ENCODE peak calls at places on chromosomes 13 and 19, in nine cellular contexts. One of them, this sample, is unnamed.

GRCh38 chr13:77172650-77173049 is 145.7 kb upstream of the FBXL3 start:
- DNase-seq in K562: no peak
- DNase-seq in HL-60: no peak
- DNase-seq in gastrocnemius medialis: no peak
- DNase-seq in GM23248: no peak
- DNase-seq in hepatocyte: no peak
- DNase-seq in right atrium auricular region: no peak
- DNase-seq in A673: no peak
- DNase-seq in uterus: no peak
- DNase-seq in this sample: no peak

GRCh38 chr19:44356383-44357111 is at the start of gene ZNF112:
- DNase-seq in right atrium auricular region: peak; percentile 82
- DNase-seq in HL-60: no peak
- DNase-seq in hepatocyte: peak; percentile 93
- DNase-seq in GM23248: peak; percentile 91
- DNase-seq in K562: peak; percentile 51
- DNase-seq in gastrocnemius medialis: peak; percentile 85
- DNase-seq in uterus: peak; percentile 83
- DNase-seq in A673: peak; percentile 97
- DNase-seq in this sample: peak; percentile 93

GRCh38 chr13:34667356-34668218 is 274.5 kb upstream of the NBEA start:
- DNase-seq in hepatocyte: no peak
- DNase-seq in A673: no peak
- DNase-seq in uterus: peak; percentile 36
- DNase-seq in HL-60: no peak
- DNase-seq in gastrocnemius medialis: no peak
- DNase-seq in GM23248: no peak
- DNase-seq in right atrium auricular region: no peak
- DNase-seq in K562: no peak
- DNase-seq in this sample: no peak

GRCh38 chr19:6540918-6541689 is 10.3 kb downstream of the TNFSF9 start:
- DNase-seq in K562: no peak
- DNase-seq in HL-60: no peak
- DNase-seq in gastrocnemius medialis: no peak
- DNase-seq in GM23248: peak; percentile 50
- DNase-seq in A673: no peak
- DNase-seq in right atrium auricular region: no peak
- DNase-seq in uterus: no peak
- DNase-seq in hepatocyte: no peak
- DNase-seq in this sample: no peak

GRCh38 chr13:51797664-51798488 is 6.1 kb downstream of the DHRS12 start:
- DNase-seq in GM23248: peak; percentile 56
- DNase-seq in gastrocnemius medialis: no peak
- DNase-seq in K562: no peak
- DNase-seq in uterus: peak; percentile 47
- DNase-seq in HL-60: no peak
- DNase-seq in hepatocyte: peak; percentile 85
- DNase-seq in right atrium auricular region: no peak
- DNase-seq in A673: peak; percentile 63
- DNase-seq in this sample: peak; percentile 64

GRCh38 chr19:42926781-42927180 is 9.1 kb upstream of the PSG6 start:
- DNase-seq in gastrocnemius medialis: no peak
- DNase-seq in HL-60: no peak
- DNase-seq in A673: no peak
- DNase-seq in hepatocyte: no peak
- DNase-seq in uterus: no peak
- DNase-seq in right atrium auricular region: peak; percentile 51
- DNase-seq in K562: no peak
- DNase-seq in GM23248: no peak
- DNase-seq in this sample: no peak

GRCh38 chr19:42294471-42295137 is 7.3 kb upstream of the PRR19 start:
- DNase-seq in hepatocyte: no peak
- DNase-seq in right atrium auricular region: no peak
- DNase-seq in K562: no peak
- DNase-seq in A673: no peak
- DNase-seq in uterus: no peak
- DNase-seq in gastrocnemius medialis: no peak
- DNase-seq in HL-60: no peak
- DNase-seq in GM23248: no peak
- DNase-seq in this sample: no peak

GRCh38 chr13:40272776-40273139 is 393.7 kb downstream of the FOXO1 start:
- DNase-seq in GM23248: peak; percentile 56
- DNase-seq in right atrium auricular region: no peak
- DNase-seq in A673: no peak
- DNase-seq in HL-60: no peak
- DNase-seq in hepatocyte: no peak
- DNase-seq in uterus: no peak
- DNase-seq in gastrocnemius medialis: no peak
- DNase-seq in K562: no peak
- DNase-seq in this sample: peak; percentile 33

GRCh38 chr13:96968027-96968426 is 26.2 kb downstream of the OXGR1 start:
- DNase-seq in HL-60: no peak
- DNase-seq in hepatocyte: no peak
- DNase-seq in GM23248: no peak
- DNase-seq in K562: no peak
- DNase-seq in right atrium auricular region: no peak
- DNase-seq in uterus: no peak
- DNase-seq in gastrocnemius medialis: no peak
- DNase-seq in A673: no peak
- DNase-seq in this sample: no peak

GRCh38 chr19:3370728-3371591 is 4.6 kb downstream of the NFIC start:
- DNase-seq in A673: no peak
- DNase-seq in gastrocnemius medialis: no peak
- DNase-seq in right atrium auricular region: no peak
- DNase-seq in K562: no peak
- DNase-seq in HL-60: no peak
- DNase-seq in uterus: no peak
- DNase-seq in GM23248: no peak
- DNase-seq in hepatocyte: no peak
- DNase-seq in this sample: no peak

GRCh38 chr13:104086205-104086604 is 1020.0 kb upstream of the SLC10A2 start:
- DNase-seq in HL-60: no peak
- DNase-seq in hepatocyte: no peak
- DNase-seq in A673: no peak
- DNase-seq in K562: no peak
- DNase-seq in GM23248: no peak
- DNase-seq in gastrocnemius medialis: no peak
- DNase-seq in uterus: no peak
- DNase-seq in right atrium auricular region: no peak
- DNase-seq in this sample: no peak

GRCh38 chr13:33526718-33527117 is 241.2 kb upstream of the STARD13 start:
- DNase-seq in A673: no peak
- DNase-seq in K562: no peak
- DNase-seq in HL-60: no peak
- DNase-seq in right atrium auricular region: no peak
- DNase-seq in GM23248: no peak
- DNase-seq in gastrocnemius medialis: no peak
- DNase-seq in uterus: no peak
- DNase-seq in hepatocyte: no peak
- DNase-seq in this sample: no peak

GRCh38 chr13:99496322-99497142 is 4.7 kb upstream of the TM9SF2 start:
- DNase-seq in uterus: peak; percentile 65
- DNase-seq in HL-60: peak; percentile 60
- DNase-seq in gastrocnemius medialis: peak; percentile 50
- DNase-seq in right atrium auricular region: peak; percentile 85
- DNase-seq in A673: peak; percentile 86
- DNase-seq in hepatocyte: no peak
- DNase-seq in GM23248: peak; percentile 85
- DNase-seq in K562: no peak
- DNase-seq in this sample: no peak

GRCh38 chr13:69970521-69970920 is 137.1 kb upstream of the ATXN8OS start:
- DNase-seq in right atrium auricular region: no peak
- DNase-seq in K562: no peak
- DNase-seq in gastrocnemius medialis: no peak
- DNase-seq in uterus: no peak
- DNase-seq in GM23248: no peak
- DNase-seq in HL-60: no peak
- DNase-seq in A673: peak; percentile 23
- DNase-seq in hepatocyte: peak; percentile 32
- DNase-seq in this sample: no peak

GRCh38 chr13:65063753-65064152 is 2166.4 kb downstream of the PCDH9 start:
- DNase-seq in hepatocyte: no peak
- DNase-seq in K562: no peak
- DNase-seq in uterus: no peak
- DNase-seq in GM23248: peak; percentile 1
- DNase-seq in right atrium auricular region: no peak
- DNase-seq in HL-60: no peak
- DNase-seq in A673: peak; percentile 35
- DNase-seq in gastrocnemius medialis: no peak
- DNase-seq in this sample: no peak

GRCh38 chr19:1108291-1109031 is 4.7 kb downstream of the GPX4 start:
- DNase-seq in uterus: no peak
- DNase-seq in hepatocyte: no peak
- DNase-seq in HL-60: no peak
- DNase-seq in GM23248: no peak
- DNase-seq in right atrium auricular region: no peak
- DNase-seq in K562: no peak
- DNase-seq in gastrocnemius medialis: no peak
- DNase-seq in A673: no peak
- DNase-seq in this sample: no peak

GRCh38 chr19:1109032-1109541 is 5.3 kb downstream of the GPX4 start:
- DNase-seq in hepatocyte: no peak
- DNase-seq in A673: no peak
- DNase-seq in right atrium auricular region: no peak
- DNase-seq in uterus: no peak
- DNase-seq in gastrocnemius medialis: no peak
- DNase-seq in GM23248: peak; percentile 28
- DNase-seq in K562: no peak
- DNase-seq in HL-60: no peak
- DNase-seq in this sample: no peak

GRCh38 chr19:1106841-1107654 is 3.3 kb downstream of the GPX4 start:
- DNase-seq in hepatocyte: peak; percentile 64
- DNase-seq in gastrocnemius medialis: no peak
- DNase-seq in K562: no peak
- DNase-seq in uterus: no peak
- DNase-seq in right atrium auricular region: no peak
- DNase-seq in HL-60: no peak
- DNase-seq in A673: peak; percentile 86
- DNase-seq in GM23248: peak; percentile 82
- DNase-seq in this sample: peak; percentile 57

GRCh38 chr19:1105873-1106840 is 2.4 kb downstream of the GPX4 start:
- DNase-seq in HL-60: no peak
- DNase-seq in GM23248: peak; percentile 31
- DNase-seq in hepatocyte: no peak
- DNase-seq in K562: no peak
- DNase-seq in right atrium auricular region: no peak
- DNase-seq in uterus: no peak
- DNase-seq in A673: no peak
- DNase-seq in gastrocnemius medialis: no peak
- DNase-seq in this sample: no peak

GRCh38 chr19:1107655-1108261 is 4.0 kb downstream of the GPX4 start:
- DNase-seq in hepatocyte: no peak
- DNase-seq in HL-60: no peak
- DNase-seq in right atrium auricular region: no peak
- DNase-seq in K562: no peak
- DNase-seq in GM23248: no peak
- DNase-seq in gastrocnemius medialis: no peak
- DNase-seq in uterus: no peak
- DNase-seq in A673: no peak
- DNase-seq in this sample: no peak
- H3K27ac ChIP-seq in hepatocyte: no peak overlapping the region
- H3K27ac ChIP-seq in HL-60: no peak overlapping the region
- H3K27ac ChIP-seq in right atrium auricular region: no peak overlapping the region
- H3K27ac ChIP-seq in K562: no peak overlapping the region
- H3K27ac ChIP-seq in GM23248: no peak overlapping the region
- H3K27ac ChIP-seq in gastrocnemius medialis: no peak overlapping the region
- H3K27ac ChIP-seq in uterus: no peak overlapping the region
- H3K27ac ChIP-seq in A673: no peak overlapping the region
- H3K27ac ChIP-seq in this sample: peak overlapping the region; percentile 38

GRCh38 chr19:17754634-17755532 is 3.6 kb downstream of the FCHO1 start:
- DNase-seq in A673: no peak
- DNase-seq in hepatocyte: no peak
- DNase-seq in right atrium auricular region: no peak
- DNase-seq in GM23248: no peak
- DNase-seq in gastrocnemius medialis: no peak
- DNase-seq in uterus: no peak
- DNase-seq in HL-60: no peak
- DNase-seq in K562: no peak
- DNase-seq in this sample: no peak
- H3K27ac ChIP-seq in A673: no peak overlapping the region
- H3K27ac ChIP-seq in hepatocyte: no peak overlapping the region
- H3K27ac ChIP-seq in right atrium auricular region: no peak overlapping the region
- H3K27ac ChIP-seq in GM23248: no peak overlapping the region
- H3K27ac ChIP-seq in gastrocnemius medialis: no peak overlapping the region
- H3K27ac ChIP-seq in uterus: no peak overlapping the region
- H3K27ac ChIP-seq in HL-60: no peak overlapping the region
- H3K27ac ChIP-seq in K562: no peak overlapping the region
- H3K27ac ChIP-seq in this sample: no peak overlapping the region

DNA sequence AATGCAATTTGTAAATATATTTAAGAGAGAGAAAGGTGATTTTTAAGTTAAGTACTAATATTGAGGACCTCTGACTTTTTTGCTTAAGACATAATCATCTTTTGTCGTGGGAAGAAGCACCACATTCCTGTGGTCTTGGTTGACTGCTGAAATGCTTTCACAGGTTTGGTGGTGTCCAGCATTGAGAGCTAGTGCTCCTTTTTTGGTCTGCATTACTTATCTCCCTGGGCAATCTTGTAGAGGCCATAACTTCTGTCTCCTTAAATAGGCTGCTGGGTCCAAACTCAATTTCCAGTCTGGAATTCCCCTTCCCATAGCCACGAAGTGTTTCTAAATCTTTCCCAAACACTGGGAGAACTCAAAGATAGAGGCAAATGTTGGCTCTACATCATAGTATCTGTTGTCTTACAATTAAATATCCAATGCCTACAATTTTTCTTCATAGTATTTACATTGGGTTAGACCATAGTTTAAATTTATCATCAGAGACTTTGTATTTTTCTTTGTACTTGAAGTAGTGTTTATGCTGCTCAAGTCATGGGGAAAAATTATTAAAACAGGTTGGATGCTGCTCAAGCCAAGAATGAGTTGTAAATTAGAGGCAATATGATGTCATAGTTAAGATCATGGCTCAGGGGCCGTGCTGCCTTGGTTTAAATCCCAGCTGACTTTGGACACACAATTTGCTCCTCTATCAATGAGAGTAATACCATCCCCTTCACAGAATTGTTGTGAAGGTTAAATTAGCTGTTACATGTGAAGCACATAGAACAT is 105.6 kb downstream of the POSTN start:
- DNase-seq in hepatocyte: no peak
- DNase-seq in K562: no peak
- DNase-seq in gastrocnemius medialis: no peak
- DNase-seq in GM23248: peak; percentile 87
- DNase-seq in A673: no peak
- DNase-seq in right atrium auricular region: no peak
- DNase-seq in HL-60: no peak
- DNase-seq in uterus: no peak
- DNase-seq in this sample: peak; percentile 63
- H3K27ac ChIP-seq in hepatocyte: no peak overlapping the region
- H3K27ac ChIP-seq in K562: no peak overlapping the region
- H3K27ac ChIP-seq in gastrocnemius medialis: no peak overlapping the region
- H3K27ac ChIP-seq in GM23248: peak overlapping the region; percentile 52
- H3K27ac ChIP-seq in A673: no peak overlapping the region
- H3K27ac ChIP-seq in right atrium auricular region: no peak overlapping the region
- H3K27ac ChIP-seq in HL-60: no peak overlapping the region
- H3K27ac ChIP-seq in uterus: peak overlapping the region; percentile 54
- H3K27ac ChIP-seq in this sample: no peak overlapping the region

GRCh38 chr19:33281296-33281926 is 20.9 kb downstream of the CEBPA start:
- DNase-seq in GM23248: no peak
- DNase-seq in K562: no peak
- DNase-seq in uterus: no peak
- DNase-seq in hepatocyte: no peak
- DNase-seq in right atrium auricular region: no peak
- DNase-seq in gastrocnemius medialis: no peak
- DNase-seq in A673: no peak
- DNase-seq in HL-60: no peak
- DNase-seq in this sample: no peak
- H3K27ac ChIP-seq in GM23248: no peak overlapping the region
- H3K27ac ChIP-seq in K562: no peak overlapping the region
- H3K27ac ChIP-seq in uterus: peak overlapping the region; percentile 25
- H3K27ac ChIP-seq in hepatocyte: peak overlapping the region; percentile 48
- H3K27ac ChIP-seq in right atrium auricular region: no peak overlapping the region
- H3K27ac ChIP-seq in gastrocnemius medialis: no peak overlapping the region
- H3K27ac ChIP-seq in A673: no peak overlapping the region
- H3K27ac ChIP-seq in HL-60: peak overlapping the region; percentile 81
- H3K27ac ChIP-seq in this sample: no peak overlapping the region